ENCODE peak calls at places on chromosomes 16 and 17, in eight cellular contexts. C is ureter, T is fibroblast of the aortic adventitia, I is GM03348, R is left ventricle myocardium inferior, V is MV-4-11, D is Peyer's patch, P is NCI-H446. A is an unnamed sample.

GRCh38 chr17:40915721-40916256 is 21.7 kb downstream of the KRT23 start:
- DNase-seq in C (no peak), T (peak; percentile 50), I (peak; percentile 56), R (no peak), V (peak; percentile 91), D (no peak), P (no peak), A (no peak)

GRCh38 chr17:47995241-47995935 is 24.5 kb downstream of the CDK5RAP3 start:
- DNase-seq in C (no peak), T (no peak), I (no peak), R (no peak), V (no peak), D (no peak), P (no peak), A (no peak)

GRCh38 chr16:49856741-49857330 is 924 bp upstream of the ZNF423 start:
- DNase-seq in C (peak; percentile 86), T (peak; percentile 75), I (peak; percentile 87), R (peak; percentile 81), V (peak; percentile 33), D (peak; percentile 85), P (peak; percentile 76), A (no peak)

GRCh38 chr17:79657861-79658810 is 47.3 kb upstream of the RBFOX3 start:
- DNase-seq in C (peak; percentile 39), T (no peak), I (no peak), R (no peak), V (no peak), D (no peak), P (no peak), A (no peak)

GRCh38 chr17:46106966-46107644 is 86.1 kb downstream of the KANSL1 start:
- DNase-seq in C (no peak), T (no peak), I (no peak), R (no peak), V (no peak), D (no peak), P (no peak), A (no peak)

GRCh38 chr17:73359987-73360410 is 48.2 kb upstream of the CDC42EP4 start:
- DNase-seq in C (no peak), T (no peak), I (no peak), R (peak; percentile 72), V (peak; percentile 21), D (peak; percentile 82), P (no peak), A (no peak)

GRCh38 chr17:74244543-74244942 is 29.5 kb upstream of the DNAI2 start:
- DNase-seq in C (no peak), T (no peak), I (no peak), R (no peak), V (no peak), D (no peak), P (no peak), A (no peak)

GRCh38 chr16:54031107-54031760 is 255.4 kb downstream of the IRX3 start:
- DNase-seq in C (no peak), T (no peak), I (no peak), R (no peak), V (peak; percentile 53), D (no peak), P (no peak), A (no peak)

GRCh38 chr17:82329683-82330321 is 3.8 kb downstream of the SECTM1 start:
- DNase-seq in C (no peak), T (no peak), I (no peak), R (no peak), V (no peak), D (no peak), P (no peak), A (no peak)

GRCh38 chr17:82351254-82351712 is 7.8 kb upstream of the TEX19 start:
- DNase-seq in C (no peak), T (no peak), I (no peak), R (no peak), V (no peak), D (peak; percentile 47), P (no peak), A (no peak)

GRCh38 chr16:19284207-19284606 is 1.3 kb upstream of the CLEC19A start:
- DNase-seq in C (peak; percentile 46), T (no peak), I (no peak), R (no peak), V (no peak), D (no peak), P (peak; percentile 43), A (peak; percentile 55)

GRCh38 chr17:78951967-78952551 is 26.9 kb upstream of the TIMP2 start:
- DNase-seq in C (no peak), T (peak; percentile 39), I (no peak), R (no peak), V (no peak), D (no peak), P (no peak), A (no peak)

GRCh38 chr16:58814348-58814801 is 80.3 kb upstream of the GOT2 start:
- DNase-seq in C (peak; percentile 54), T (peak; percentile 54), I (peak; percentile 86), R (peak; percentile 23), V (peak; percentile 31), D (no peak), P (peak; percentile 16), A (no peak)

GRCh38 chr16:57763290-57764005 is 27.9 kb downstream of the KATNB1 start:
- DNase-seq in C (no peak), T (no peak), I (no peak), R (no peak), V (no peak), D (no peak), P (no peak), A (no peak)

GRCh38 chr16:57091200-57091989 is 988 bp upstream of the CPNE2 start:
- DNase-seq in C (no peak), T (peak; percentile 28), I (peak; percentile 44), R (peak; percentile 40), V (peak; percentile 32), D (peak; percentile 62), P (no peak), A (no peak)

GRCh38 chr17:37562016-37562745 is 47.0 kb downstream of the SYNRG start:
- DNase-seq in C (no peak), T (no peak), I (no peak), R (no peak), V (no peak), D (no peak), P (no peak), A (no peak)

GRCh38 chr17:48973806-48974205 is 5.4 kb upstream of the GIP start:
- DNase-seq in C (no peak), T (no peak), I (no peak), R (no peak), V (no peak), D (peak; percentile 6), P (no peak), A (no peak)

GRCh38 chr17:73227379-73227778 is 34.3 kb downstream of the CPSF4L start:
- DNase-seq in C (no peak), T (no peak), I (no peak), R (no peak), V (peak; percentile 53), D (no peak), P (no peak), A (no peak)

GRCh38 chr16:48611329-48612137 is 1.6 kb upstream of the N4BP1 start:
- DNase-seq in C (no peak), T (no peak), I (no peak), R (no peak), V (no peak), D (peak; percentile 65), P (no peak), A (peak; percentile 9)

GRCh38 chr17:27396941-27397340 is 59.3 kb upstream of the KSR1 start:
- DNase-seq in C (no peak), T (peak; percentile 62), I (peak; percentile 63), R (no peak), V (peak; percentile 70), D (no peak), P (no peak), A (no peak)

GRCh38 chr17:45371414-45372324 is 54.8 kb upstream of the MAP3K14 start:
- DNase-seq in C (peak; percentile 84), T (peak; percentile 95), I (peak; percentile 98), R (peak; percentile 84), V (no peak), D (peak; percentile 82), P (no peak), A (no peak)

GRCh38 chr16:51154271-51155171 is 3.5 kb upstream of the SALL1 start:
- DNase-seq in C (no peak), T (no peak), I (no peak), R (no peak), V (no peak), D (no peak), P (no peak), A (no peak)

GRCh38 chr17:15463363-15463762 is 4.1 kb downstream of the CDRT4 start:
- DNase-seq in C (peak; percentile 62), T (peak; percentile 90), I (peak; percentile 85), R (peak; percentile 33), V (no peak), D (no peak), P (peak; percentile 15), A (no peak)

GRCh38 chr17:82892869-82893565 is 53.2 kb upstream of the ZNF750 start:
- DNase-seq in C (no peak), T (no peak), I (no peak), R (peak; percentile 53), V (peak; percentile 43), D (no peak), P (no peak), A (no peak)

GRCh38 chr17:9666461-9667050 is 21.2 kb downstream of the USP43 start:
- DNase-seq in C (no peak), T (no peak), I (no peak), R (no peak), V (peak; percentile 34), D (no peak), P (no peak), A (no peak)

GRCh38 chr17:62751350-62751691 is 56.8 kb downstream of the MARCHF10 start:
- DNase-seq in C (no peak), T (no peak), I (no peak), R (no peak), V (no peak), D (no peak), P (no peak), A (no peak)

GRCh38 chr16:87583453-87584131 is 18.7 kb upstream of the JPH3 start:
- DNase-seq in C (no peak), T (peak; percentile 71), I (no peak), R (no peak), V (no peak), D (no peak), P (no peak), A (no peak)

GRCh38 chr16:86899757-86900156 is 321.4 kb downstream of the FOXL1 start:
- DNase-seq in C (no peak), T (peak; percentile 68), I (peak; percentile 29), R (no peak), V (no peak), D (no peak), P (no peak), A (no peak)

GRCh38 chr16:728131-728889 is 1.4 kb downstream of the HAGHL start:
- DNase-seq in C (peak; percentile 74), T (peak; percentile 63), I (peak; percentile 91), R (peak; percentile 65), V (peak; percentile 84), D (peak; percentile 78), P (peak; percentile 64), A (no peak)

GRCh38 chr17:27339836-27340550 is 46.1 kb downstream of the WSB1 start:
- DNase-seq in C (no peak), T (no peak), I (no peak), R (no peak), V (no peak), D (no peak), P (no peak), A (no peak)

GRCh38 chr16:66382171-66382965 is 15.9 kb downstream of the CDH5 start:
- DNase-seq in C (no peak), T (peak; percentile 78), I (peak; percentile 40), R (no peak), V (no peak), D (no peak), P (peak; percentile 7), A (no peak)

GRCh38 chr17:82603981-82604448 is 44.2 kb downstream of the WDR45B start:
- DNase-seq in C (peak; percentile 60), T (no peak), I (no peak), R (peak; percentile 56), V (peak; percentile 97), D (peak; percentile 70), P (no peak), A (no peak)

GRCh38 chr17:69417545-69418483 is 3.3 kb downstream of the MAP2K6 start:
- DNase-seq in C (no peak), T (no peak), I (no peak), R (no peak), V (no peak), D (no peak), P (no peak), A (no peak)

GRCh38 chr17:45020354-45021138 is 30.9 kb downstream of the DCAKD start:
- DNase-seq in C (peak; percentile 70), T (peak; percentile 16), I (peak; percentile 23), R (no peak), V (no peak), D (no peak), P (peak; percentile 14), A (no peak)